ENCODE peak calls at places on chromosomes 5 and 9, in six cellular contexts. One of them, this sample, is unnamed.

GRCh38 chr9:33718987-33719386 is 76.4 kb upstream of the PRSS3 start:
- DNase-seq in stomach: no peak
- DNase-seq in GM12892: no peak
- DNase-seq in suprapubic skin: no peak
- DNase-seq in transverse colon: no peak
- DNase-seq in spleen: no peak
- DNase-seq in this sample: no peak

GRCh38 chr9:23717505-23717904 is 108.5 kb downstream of the ELAVL2 start:
- DNase-seq in stomach: no peak
- DNase-seq in transverse colon: no peak
- DNase-seq in suprapubic skin: no peak
- DNase-seq in spleen: no peak
- DNase-seq in GM12892: no peak
- DNase-seq in this sample: no peak

GRCh38 chr9:136049451-136050265 is 45.4 kb downstream of the NACC2 start:
- DNase-seq in transverse colon: no peak
- DNase-seq in spleen: no peak
- DNase-seq in stomach: no peak
- DNase-seq in GM12892: peak
- DNase-seq in suprapubic skin: no peak
- DNase-seq in this sample: no peak

GRCh38 chr9:96376926-96377874 is 6.3 kb downstream of the SLC35D2 start:
- DNase-seq in stomach: no peak
- DNase-seq in spleen: no peak
- DNase-seq in transverse colon: no peak
- DNase-seq in GM12892: no peak
- DNase-seq in suprapubic skin: no peak
- DNase-seq in this sample: no peak

GRCh38 chr5:42949348-42950090 is 90.6 kb downstream of the ANXA2R start:
- DNase-seq in spleen: peak
- DNase-seq in suprapubic skin: no peak
- DNase-seq in transverse colon: peak
- DNase-seq in GM12892: peak
- DNase-seq in stomach: peak
- DNase-seq in this sample: peak

GRCh38 chr5:136563489-136563888 is 198.1 kb upstream of the TRPC7 start:
- DNase-seq in transverse colon: no peak
- DNase-seq in stomach: no peak
- DNase-seq in suprapubic skin: no peak
- DNase-seq in spleen: no peak
- DNase-seq in GM12892: no peak
- DNase-seq in this sample: no peak

GRCh38 chr5:8912106-8912505 is 633.8 kb downstream of the SEMA5A start:
- DNase-seq in suprapubic skin: no peak
- DNase-seq in stomach: no peak
- DNase-seq in spleen: no peak
- DNase-seq in transverse colon: no peak
- DNase-seq in GM12892: no peak
- DNase-seq in this sample: no peak

GRCh38 chr5:127227881-127228280 is 62.7 kb upstream of the MEGF10 start:
- DNase-seq in GM12892: no peak
- DNase-seq in spleen: no peak
- DNase-seq in transverse colon: no peak
- DNase-seq in stomach: no peak
- DNase-seq in suprapubic skin: no peak
- DNase-seq in this sample: no peak

GRCh38 chr5:143262393-143263174 is 140.9 kb downstream of the NR3C1 start:
- DNase-seq in stomach: no peak
- DNase-seq in suprapubic skin: no peak
- DNase-seq in GM12892: no peak
- DNase-seq in transverse colon: no peak
- DNase-seq in spleen: no peak
- DNase-seq in this sample: no peak

GRCh38 chr9:109906766-109907382 is 126.9 kb downstream of the PALM2AKAP2 start:
- DNase-seq in suprapubic skin: no peak
- DNase-seq in transverse colon: no peak
- DNase-seq in stomach: no peak
- DNase-seq in spleen: no peak
- DNase-seq in GM12892: no peak
- DNase-seq in this sample: no peak

GRCh38 chr9:134966697-134967546 is 49.2 kb upstream of the FCN1 start:
- DNase-seq in transverse colon: no peak
- DNase-seq in stomach: no peak
- DNase-seq in GM12892: no peak
- DNase-seq in suprapubic skin: peak
- DNase-seq in spleen: peak
- DNase-seq in this sample: no peak

GRCh38 chr9:79129865-79130480 is 441.8 kb upstream of the TLE4 start:
- DNase-seq in spleen: no peak
- DNase-seq in stomach: peak
- DNase-seq in GM12892: no peak
- DNase-seq in suprapubic skin: no peak
- DNase-seq in transverse colon: peak
- DNase-seq in this sample: no peak

GRCh38 chr5:77396017-77396416 is 96.1 kb downstream of the WDR41 start:
- DNase-seq in stomach: no peak
- DNase-seq in transverse colon: no peak
- DNase-seq in GM12892: no peak
- DNase-seq in spleen: no peak
- DNase-seq in suprapubic skin: no peak
- DNase-seq in this sample: peak

GRCh38 chr5:14615365-14615764 is 33.8 kb downstream of the OTULINL start:
- DNase-seq in suprapubic skin: no peak
- DNase-seq in spleen: no peak
- DNase-seq in stomach: no peak
- DNase-seq in GM12892: no peak
- DNase-seq in transverse colon: no peak
- DNase-seq in this sample: no peak

GRCh38 chr9:1881708-1882351 is 133.3 kb upstream of the SMARCA2 start:
- DNase-seq in transverse colon: no peak
- DNase-seq in suprapubic skin: no peak
- DNase-seq in stomach: no peak
- DNase-seq in GM12892: no peak
- DNase-seq in spleen: no peak
- DNase-seq in this sample: no peak

GRCh38 chr5:111972080-111972479 is 215.1 kb upstream of the NREP start:
- DNase-seq in transverse colon: no peak
- DNase-seq in spleen: no peak
- DNase-seq in GM12892: no peak
- DNase-seq in stomach: no peak
- DNase-seq in suprapubic skin: no peak
- DNase-seq in this sample: no peak

GRCh38 chr5:96335873-96336272 is 97.2 kb downstream of the PCSK1 start:
- DNase-seq in transverse colon: no peak
- DNase-seq in GM12892: no peak
- DNase-seq in spleen: no peak
- DNase-seq in stomach: no peak
- DNase-seq in suprapubic skin: no peak
- DNase-seq in this sample: no peak

GRCh38 chr9:136852664-136853595 is 784 bp downstream of the MAMDC4 start:
- DNase-seq in suprapubic skin: no peak
- DNase-seq in GM12892: no peak
- DNase-seq in stomach: no peak
- DNase-seq in transverse colon: no peak
- DNase-seq in spleen: peak
- DNase-seq in this sample: no peak

GRCh38 chr5:149611327-149611726 is 30.0 kb downstream of the ARHGEF37 start:
- DNase-seq in transverse colon: peak
- DNase-seq in GM12892: no peak
- DNase-seq in stomach: no peak
- DNase-seq in suprapubic skin: no peak
- DNase-seq in spleen: no peak
- DNase-seq in this sample: no peak

GRCh38 chr9:135280666-135281065 is 193.2 kb downstream of the OLFM1 start:
- DNase-seq in stomach: no peak
- DNase-seq in suprapubic skin: no peak
- DNase-seq in GM12892: no peak
- DNase-seq in transverse colon: no peak
- DNase-seq in spleen: no peak
- DNase-seq in this sample: no peak

GRCh38 chr9:108196332-108196731 is 659.5 kb downstream of the ACTL7B start:
- DNase-seq in transverse colon: no peak
- DNase-seq in spleen: no peak
- DNase-seq in stomach: no peak
- DNase-seq in suprapubic skin: no peak
- DNase-seq in GM12892: no peak
- DNase-seq in this sample: no peak

GRCh38 chr5:150538007-150538917 is 30.3 kb downstream of the NDST1 start:
- DNase-seq in spleen: peak
- DNase-seq in suprapubic skin: no peak
- DNase-seq in transverse colon: no peak
- DNase-seq in stomach: no peak
- DNase-seq in GM12892: no peak
- DNase-seq in this sample: no peak

GRCh38 chr9:22169243-22169642 is 160.1 kb upstream of the CDKN2B start:
- DNase-seq in suprapubic skin: no peak
- DNase-seq in GM12892: no peak
- DNase-seq in transverse colon: no peak
- DNase-seq in stomach: no peak
- DNase-seq in spleen: no peak
- DNase-seq in this sample: no peak

DNA sequence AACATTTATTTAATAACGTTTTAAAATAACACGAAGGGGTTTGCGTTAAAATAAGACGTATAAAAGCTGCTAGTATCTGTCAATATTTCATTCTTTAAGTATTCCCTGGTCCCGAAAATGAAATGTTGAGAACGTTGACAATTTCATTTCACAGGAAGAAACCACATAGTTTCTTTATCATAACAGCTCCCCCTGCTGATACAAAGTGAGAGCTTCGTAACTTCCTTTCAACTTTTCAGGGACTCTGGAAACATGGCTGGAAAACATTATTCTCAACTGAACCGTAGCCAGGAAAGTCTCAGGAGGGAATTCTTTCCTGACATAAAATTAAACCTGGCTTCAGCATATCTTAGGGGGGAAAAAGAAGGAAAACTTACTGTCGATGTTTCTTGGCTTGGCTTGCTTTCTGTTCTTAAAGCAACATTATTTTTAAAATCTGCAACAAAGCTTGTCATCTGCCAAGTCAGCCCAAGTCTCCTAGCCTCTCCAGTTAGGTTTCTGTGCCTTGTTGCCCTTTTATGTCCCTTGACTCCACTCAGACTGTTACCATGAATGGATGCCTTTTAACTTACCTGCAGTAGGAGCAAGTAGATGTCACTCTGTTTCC is 122.9 kb upstream of the DAB2 start:
- DNase-seq in suprapubic skin: no peak
- DNase-seq in transverse colon: peak
- DNase-seq in spleen: no peak
- DNase-seq in GM12892: no peak
- DNase-seq in stomach: no peak
- DNase-seq in this sample: no peak
- TF ChIP-seq POLR2AphosphoS5 in suprapubic skin: no peak
- TF ChIP-seq POLR2AphosphoS5 in transverse colon: no peak
- TF ChIP-seq POLR2AphosphoS5 in spleen: no peak
- TF ChIP-seq POLR2AphosphoS5 in GM12892: no peak
- TF ChIP-seq POLR2AphosphoS5 in stomach: peak
- TF ChIP-seq POLR2AphosphoS5 in this sample: no peak

DNA sequence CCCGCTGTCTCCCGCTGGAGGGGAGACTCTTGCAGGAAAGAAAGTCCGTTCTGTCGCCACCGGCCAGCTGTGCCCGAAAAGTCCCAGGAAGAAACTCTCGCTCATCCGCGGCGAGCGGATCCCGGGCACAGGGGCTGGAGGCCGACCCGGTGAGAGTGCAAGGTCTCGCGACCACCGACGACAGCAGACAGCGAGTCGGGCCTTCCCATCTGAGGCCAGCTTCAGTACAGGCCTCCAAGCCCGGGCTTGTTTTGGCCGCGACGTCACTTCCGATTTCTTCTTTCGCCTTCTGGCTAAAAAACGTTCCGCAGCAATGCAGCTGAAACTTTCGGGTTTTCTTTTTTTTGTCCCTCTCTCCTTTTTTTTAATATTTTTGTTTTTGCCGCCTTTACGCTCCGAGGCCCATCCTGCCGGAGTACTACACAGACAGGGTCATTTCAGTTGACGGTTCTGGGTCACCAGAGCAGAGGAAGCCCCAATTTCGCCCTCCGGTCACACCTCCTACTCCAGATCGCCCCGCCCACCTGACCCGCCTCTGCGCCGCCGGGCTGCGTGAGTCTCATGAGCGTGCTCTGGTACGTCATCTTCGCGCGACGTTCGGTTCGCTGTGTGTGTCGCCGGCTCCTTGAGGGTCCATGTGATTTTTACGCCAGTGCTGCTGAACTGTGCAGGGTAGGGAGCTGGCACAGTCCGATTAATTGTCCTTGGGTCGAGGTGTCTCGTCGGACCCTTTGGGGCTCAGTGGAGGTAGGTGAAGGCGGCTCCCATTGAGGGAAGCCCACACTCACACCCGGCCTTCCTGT is at the start of the genes ANKRA2 and UTP15:
- DNase-seq in suprapubic skin: peak
- DNase-seq in GM12892: peak
- DNase-seq in spleen: peak
- DNase-seq in transverse colon: peak
- DNase-seq in stomach: peak
- DNase-seq in this sample: peak
- TF ChIP-seq POLR2A in suprapubic skin: no peak
- TF ChIP-seq POLR2A in GM12892: peak
- TF ChIP-seq POLR2A in spleen: no peak
- TF ChIP-seq POLR2A in transverse colon: peak
- TF ChIP-seq POLR2A in stomach: no peak
- TF ChIP-seq POLR2A in this sample: peak

DNA sequence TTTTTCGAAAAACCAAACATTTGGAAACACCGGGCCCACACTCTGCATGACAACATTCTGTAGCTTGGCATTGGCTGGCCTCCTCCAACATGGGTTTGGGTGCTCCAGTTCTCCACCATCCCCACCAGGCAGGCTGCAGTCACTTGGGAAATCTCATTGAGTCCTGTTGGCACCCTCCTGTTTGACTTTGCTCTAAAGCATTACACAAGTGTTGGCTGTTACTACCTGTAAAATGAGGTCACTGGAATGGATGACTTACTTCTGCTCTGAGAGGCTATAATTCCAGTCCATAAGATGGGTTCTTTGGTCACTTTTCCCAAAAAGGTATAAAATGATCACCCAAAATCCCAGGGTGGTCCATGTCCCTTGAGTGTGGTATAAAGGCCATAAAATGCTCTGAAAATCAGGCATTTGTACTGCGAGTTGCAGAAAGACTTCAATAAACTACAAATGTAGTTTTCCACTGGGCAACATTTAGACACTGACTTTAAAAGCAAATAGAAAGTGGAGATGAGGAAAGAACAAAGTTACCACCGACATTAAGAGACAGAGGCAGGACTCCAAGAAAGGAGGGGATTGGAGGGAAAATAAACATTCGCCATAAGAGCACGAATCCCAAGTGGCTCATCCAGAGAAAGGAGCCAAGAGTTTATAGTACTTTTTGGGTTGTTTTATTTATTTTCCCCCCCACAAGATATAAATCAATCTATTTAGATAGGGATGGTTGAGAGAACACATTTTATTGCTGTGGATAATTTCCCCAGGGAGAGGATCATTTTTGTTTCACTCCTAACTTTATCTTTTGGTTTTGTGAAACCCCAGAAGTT is 295.1 kb downstream of the TLE1 start:
- DNase-seq in spleen: no peak
- DNase-seq in stomach: no peak
- DNase-seq in GM12892: no peak
- DNase-seq in suprapubic skin: no peak
- DNase-seq in transverse colon: no peak
- DNase-seq in this sample: no peak
- TF ChIP-seq POLR2AphosphoS5 in spleen: no peak
- TF ChIP-seq POLR2AphosphoS5 in stomach: no peak
- TF ChIP-seq POLR2AphosphoS5 in GM12892: no peak
- TF ChIP-seq POLR2AphosphoS5 in suprapubic skin: no peak
- TF ChIP-seq POLR2AphosphoS5 in transverse colon: no peak
- TF ChIP-seq POLR2AphosphoS5 in this sample: no peak

GRCh38 chr9:91889161-91889560 is 60.9 kb downstream of the ROR2 start:
- DNase-seq in stomach: no peak
- DNase-seq in transverse colon: no peak
- DNase-seq in suprapubic skin: no peak
- DNase-seq in GM12892: no peak
- DNase-seq in spleen: peak
- DNase-seq in this sample: no peak
- TF ChIP-seq POLR2A in stomach: no peak
- TF ChIP-seq POLR2A in transverse colon: no peak
- TF ChIP-seq POLR2A in suprapubic skin: no peak
- TF ChIP-seq POLR2A in GM12892: no peak
- TF ChIP-seq POLR2A in spleen: no peak
- TF ChIP-seq POLR2A in this sample: no peak

This sample was measured in GM12891.